ENCODE peak calls at places on chromosomes 4 and X, in nine cellular contexts. R, A, D, U, C, S, I, J and V are unnamed samples. For H3K9me3, the result is how much of the 10 kb centered on the place peaks cover.

GRCh38 chr4:106062452-106062875 is 167.2 kb downstream of the NPNT start:
- DNase-seq in J (no peak), S (no peak), A (peak), C (no peak), D (no peak), R (no peak), U (no peak), I (no peak), V (peak)

GRCh38 chrX:118495958-118496762 is 545 bp downstream of the DOCK11 start:
- DNase-seq in C (peak), S (peak), R (peak), J (peak), U (no peak), I (no peak), A (peak), D (peak), V (peak)

GRCh38 chrX:47129157-47129878 is 15.2 kb downstream of the NDUFB11 start:
- DNase-seq in U (peak), C (peak), D (peak), J (peak), S (peak), A (peak), I (peak), R (peak), V (peak)

GRCh38 chrX:482192-482701 is 95.5 kb upstream of the PPP2R3B start:
- DNase-seq in C (no peak), J (peak), A (no peak), U (no peak), S (no peak), D (no peak), I (no peak), R (no peak), V (peak)

GRCh38 chr4:84492290-84492689 is 6.8 kb downstream of the NKX6-1 start:
- DNase-seq in D (no peak), A (no peak), I (no peak), S (no peak), J (no peak), R (no peak), C (no peak), U (no peak), V (no peak)

GRCh38 chrX:146481735-146482134 is 327.8 kb upstream of the CXorf51B start:
- DNase-seq in R (no peak), D (no peak), U (no peak), J (no peak), I (no peak), C (no peak), S (no peak), A (no peak), V (no peak)

GRCh38 chr4:152258391-152258790 is 277.5 kb downstream of the FBXW7 start:
- DNase-seq in C (no peak), S (no peak), D (no peak), U (no peak), I (no peak), R (no peak), A (no peak), J (no peak), V (no peak)

GRCh38 chrX:133085785-133086184 is 11.1 kb downstream of the USP26 start:
- DNase-seq in R (peak), S (no peak), I (no peak), J (peak), A (no peak), C (no peak), U (no peak), D (no peak), V (no peak)

GRCh38 chr4:101938836-101939235 is 148.3 kb downstream of the BANK1 start:
- DNase-seq in S (no peak), D (no peak), A (no peak), J (no peak), I (no peak), R (no peak), U (no peak), C (no peak), V (no peak)

GRCh38 chr4:38681283-38682066 is 17.5 kb downstream of the KLF3 start:
- DNase-seq in D (peak), J (no peak), S (no peak), C (no peak), R (no peak), I (no peak), U (no peak), A (no peak), V (no peak)

GRCh38 chr4:145049241-145049640 is 48.8 kb downstream of the ANAPC10 start:
- DNase-seq in C (no peak), J (no peak), A (no peak), U (no peak), I (no peak), R (no peak), D (no peak), S (no peak), V (no peak)

GRCh38 chr4:128639586-128640270 is 169.8 kb upstream of the JADE1 start:
- DNase-seq in D (no peak), J (no peak), S (no peak), C (no peak), I (no peak), R (no peak), U (no peak), A (no peak), V (no peak)

GRCh38 chr4:100124715-100125114 is 65.6 kb downstream of the DDIT4L start:
- DNase-seq in I (no peak), U (no peak), S (no peak), J (no peak), A (no peak), R (no peak), C (no peak), D (no peak), V (no peak)

GRCh38 chr4:161132715-161133425 is 1030.9 kb downstream of the FSTL5 start:
- DNase-seq in U (no peak), R (no peak), C (no peak), S (no peak), D (no peak), I (no peak), A (no peak), J (no peak), V (no peak)

GRCh38 chrX:107825698-107826285 is at the start of gene MID2:
- DNase-seq in I (peak), U (peak), D (peak), S (peak), A (peak), R (peak), J (peak), C (peak), V (peak)

GRCh38 chr4:6799091-6799490 is 16.6 kb downstream of the KIAA0232 start:
- DNase-seq in S (no peak), A (no peak), R (no peak), C (no peak), I (no peak), D (no peak), U (no peak), J (no peak), V (no peak)

GRCh38 chrX:118448273-118448783 is 47.3 kb upstream of the DOCK11 start:
- DNase-seq in S (no peak), I (no peak), D (no peak), J (no peak), U (no peak), A (no peak), C (no peak), R (no peak), V (no peak)

GRCh38 chr4:110982486-110982885 is 359.6 kb upstream of the PITX2 start:
- DNase-seq in U (no peak), I (no peak), C (no peak), J (no peak), R (no peak), A (no peak), D (no peak), S (no peak), V (no peak)

GRCh38 chrX:115679460-115679859 is 118.5 kb downstream of the PLS3 start:
- DNase-seq in R (no peak), J (no peak), A (peak), D (no peak), U (peak), S (no peak), C (no peak), I (peak), V (peak)

GRCh38 chrX:39427492-39428289 is 626.4 kb downstream of the MID1IP1 start:
- DNase-seq in U (no peak), R (no peak), J (no peak), I (no peak), A (no peak), C (no peak), S (no peak), D (no peak), V (peak)

GRCh38 chrX:7146703-7147430 is 645 bp upstream of the STS start:
- DNase-seq in S (no peak), D (no peak), R (peak), U (no peak), C (no peak), J (no peak), A (peak), I (no peak), V (peak)

GRCh38 chr4:8782135-8782534 is 89.5 kb downstream of the HMX1 start:
- DNase-seq in C (no peak), D (no peak), J (no peak), I (no peak), A (no peak), S (no peak), R (no peak), U (no peak), V (no peak)

GRCh38 chr4:110840221-110840654 is 217.4 kb upstream of the PITX2 start:
- DNase-seq in R (no peak), D (no peak), U (no peak), A (no peak), J (no peak), I (no peak), C (no peak), S (no peak), V (no peak)

DNA sequence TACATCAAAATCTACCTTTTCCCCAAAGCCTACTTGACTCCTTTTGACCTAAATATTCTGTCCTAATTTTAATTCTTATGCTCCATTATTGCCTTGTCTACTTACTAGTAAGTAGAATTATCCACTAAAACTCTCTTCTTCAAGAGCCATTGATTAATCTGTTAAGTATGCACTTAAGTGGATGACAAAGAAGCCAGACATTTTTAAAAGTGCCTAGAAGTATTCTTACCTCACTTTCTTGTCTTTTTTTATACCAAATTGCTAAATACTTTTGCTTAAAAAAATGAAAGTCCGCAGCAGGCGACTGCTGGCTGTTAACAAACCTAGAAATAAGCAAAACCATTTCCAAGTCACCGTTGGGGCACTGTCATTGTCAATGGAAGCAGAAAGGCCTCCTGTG is 20.1 kb upstream of the FRMPD4 start:
- DNase-seq in C (no peak), S (no peak), D (no peak), I (no peak), J (no peak), U (no peak), R (no peak), A (no peak), V (no peak)
- H3K9me3 ChIP-seq in C (under half), S (under half), D (under half), I (under half), J (under half), U (under half), R (under half), A (under half), V (under half)

DNA sequence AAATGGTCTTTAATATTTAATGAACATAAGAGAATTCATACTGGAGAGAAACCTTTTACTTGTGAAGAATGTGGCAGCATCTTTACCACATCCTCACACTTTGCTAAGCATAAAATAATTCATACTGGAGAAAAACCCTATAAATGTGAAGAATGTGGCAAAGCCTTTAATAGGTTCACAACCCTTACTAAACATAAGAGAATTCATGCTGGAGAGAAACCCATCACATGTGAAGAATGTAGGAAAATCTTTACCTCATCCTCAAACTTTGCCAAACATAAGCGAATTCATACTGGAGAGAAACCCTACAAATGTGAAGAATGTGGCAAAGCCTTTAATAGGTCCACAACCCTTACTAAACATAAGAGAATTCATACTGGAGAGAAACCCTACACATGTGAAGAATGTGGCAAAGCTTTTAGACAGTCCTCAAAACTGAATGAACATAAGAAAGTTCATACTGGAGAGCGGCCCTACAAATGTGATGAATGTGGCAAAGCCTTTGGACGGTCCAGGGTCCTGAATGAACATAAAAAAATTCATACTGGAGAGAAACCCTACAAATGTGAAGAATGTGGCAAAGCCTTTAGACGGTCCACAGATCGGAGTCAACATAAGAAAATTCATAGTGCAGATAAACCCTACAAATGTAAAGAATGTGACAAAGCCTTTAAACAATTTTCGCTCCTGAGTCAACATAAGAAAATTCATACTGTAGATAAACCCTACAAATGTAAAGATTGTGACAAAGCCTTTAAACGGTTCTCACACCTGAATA is 35.6 kb downstream of the ZNF141 start:
- DNase-seq in D (no peak), I (no peak), J (no peak), A (no peak), C (no peak), R (no peak), S (no peak), U (no peak), V (no peak)
- H3K9me3 ChIP-seq in D (half or more), I (half or more), J (half or more), A (under half), C (half or more), R (under half), S (half or more), U (under half), V (under half)

GRCh38 chr4:148810461-148810860 is 368.2 kb upstream of the NR3C2 start:
- DNase-seq in C (no peak), D (no peak), J (no peak), A (no peak), I (no peak), S (no peak), R (no peak), U (no peak), V (no peak)
- H3K9me3 ChIP-seq in C (under half), D (under half), J (under half), A (under half), I (under half), S (under half), R (under half), U (under half), V (under half)

GRCh38 chrX:151745651-151746050 is 11.1 kb downstream of the CNGA2 start:
- DNase-seq in C (no peak), A (no peak), U (no peak), S (no peak), I (no peak), J (no peak), R (no peak), D (no peak), V (no peak)
- H3K9me3 ChIP-seq in C (under half), A (under half), U (under half), S (under half), I (under half), J (under half), R (under half), D (under half), V (under half)

DNA sequence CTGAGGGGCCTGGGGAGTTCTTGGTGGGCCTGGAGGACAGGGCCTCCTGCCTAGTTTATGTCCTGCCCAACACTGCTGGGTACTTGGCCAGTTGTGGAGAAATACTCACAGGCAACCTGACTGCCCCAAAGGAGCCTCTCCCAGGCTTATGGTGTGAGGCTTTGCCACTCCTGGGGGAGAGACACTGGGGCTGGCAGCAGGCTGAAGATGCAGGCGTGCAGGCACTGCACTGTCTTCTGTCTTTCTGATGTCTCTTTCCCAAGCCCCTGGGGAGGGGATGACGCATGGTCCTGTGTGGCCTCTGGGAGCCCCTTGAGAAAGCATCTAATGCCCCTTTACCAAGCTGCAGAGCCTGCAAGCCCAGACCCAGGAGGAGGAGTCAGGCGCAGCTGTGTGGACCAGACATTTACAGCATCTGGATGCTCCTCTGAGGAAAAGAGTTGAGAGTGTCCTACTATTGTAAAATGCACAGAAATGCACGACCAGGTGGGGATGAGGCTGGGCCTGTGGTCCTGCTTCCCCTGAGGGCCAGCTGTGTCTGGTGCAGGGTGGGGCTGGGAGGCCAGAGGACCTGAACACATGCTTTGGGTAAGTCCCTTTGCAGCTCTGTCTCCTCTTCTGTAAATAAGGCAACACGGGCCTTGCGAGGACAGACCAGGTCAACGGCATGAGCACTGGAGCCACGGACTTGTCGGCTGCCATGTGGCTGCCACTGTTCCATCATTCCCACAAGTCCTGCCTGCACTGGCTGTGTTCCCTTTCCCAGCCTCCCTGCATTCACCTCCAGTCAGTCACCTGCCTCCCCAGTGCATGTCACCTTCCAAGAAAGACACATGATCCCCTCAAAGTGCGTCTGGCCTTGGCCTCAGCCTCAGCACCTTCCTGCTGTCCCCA is 8.4 kb downstream of the TMEM271 start:
- DNase-seq in J (no peak), U (no peak), C (no peak), R (no peak), I (no peak), S (no peak), A (no peak), D (no peak), V (no peak)
- H3K9me3 ChIP-seq in J (under half), U (under half), C (under half), R (under half), I (under half), S (under half), A (under half), D (under half), V (under half)

GRCh38 chrX:153305941-153306464 is 15.6 kb downstream of the PNMA6F start:
- DNase-seq in D (no peak), I (no peak), J (no peak), C (no peak), U (no peak), S (no peak), A (no peak), R (no peak), V (no peak)

GRCh38 chrX:153304988-153305736 is 16.4 kb downstream of the PNMA6F start:
- DNase-seq in C (no peak), U (no peak), D (peak), A (no peak), I (no peak), S (no peak), R (no peak), J (no peak), V (no peak)

GRCh38 chrX:153303276-153304262 is 18.0 kb downstream of the PNMA6F start:
- DNase-seq in R (no peak), S (no peak), U (no peak), I (no peak), J (peak), A (no peak), C (no peak), D (no peak), V (no peak)

GRCh38 chrX:153307546-153308175 is 13.9 kb downstream of the PNMA6F start:
- DNase-seq in R (no peak), A (no peak), I (no peak), S (no peak), C (no peak), U (no peak), D (no peak), J (no peak), V (no peak)

GRCh38 chrX:153306527-153307115 is 14.9 kb downstream of the PNMA6F start:
- DNase-seq in A (no peak), U (no peak), R (no peak), J (peak), I (no peak), C (no peak), S (no peak), D (no peak), V (no peak)
- H3K9me3 ChIP-seq in A (under half), U (under half), R (under half), J (under half), I (under half), C (under half), S (under half), D (under half), V (under half)